ENCODE peak calls at places on chromosomes 7 and 10, in nine cellular contexts. K, M, I, Z, P, B, O, V and N are unnamed samples.
A peak's percentile ranks its signal among the peaks of the same experiment; 100 is the strongest.

GRCh38 chr7:106887376-106887775 is 22.3 kb downstream of the PIK3CG start:
- DNase-seq in K (no peak), M (no peak), I (no peak), Z (no peak), P (no peak), B (no peak), O (no peak), V (no peak), N (no peak)

GRCh38 chr7:82578430-82578829 is 134.9 kb upstream of the CACNA2D1 start:
- DNase-seq in K (no peak), M (peak; percentile 23), I (no peak), Z (no peak), P (no peak), B (no peak), O (peak; percentile 71), V (peak; percentile 24), N (no peak)

GRCh38 chr10:59907918-59908807 is 1.8 kb upstream of the CCDC6 start:
- DNase-seq in K (no peak), M (peak; percentile 80), I (peak; percentile 65), Z (no peak), P (peak; percentile 32), B (peak; percentile 60), O (peak; percentile 96), V (peak; percentile 85), N (no peak)

GRCh38 chr10:89685932-89686331 is 15.5 kb upstream of the KIF20B start:
- DNase-seq in K (no peak), M (no peak), I (no peak), Z (no peak), P (no peak), B (no peak), O (no peak), V (no peak), N (no peak)

GRCh38 chr10:19961076-19961811 is 145.0 kb downstream of the PLXDC2 start:
- DNase-seq in K (no peak), M (no peak), I (no peak), Z (no peak), P (no peak), B (no peak), O (no peak), V (no peak), N (no peak)

GRCh38 chr7:37211097-37211496 is 237.6 kb downstream of the ELMO1 start:
- DNase-seq in K (peak; percentile 78), M (no peak), I (peak; percentile 64), Z (peak; percentile 46), P (no peak), B (no peak), O (peak; percentile 16), V (peak; percentile 37), N (no peak)

GRCh38 chr10:4803822-4804221 is 22.2 kb upstream of the AKR1E2 start:
- DNase-seq in K (no peak), M (no peak), I (no peak), Z (no peak), P (no peak), B (no peak), O (no peak), V (no peak), N (no peak)

GRCh38 chr10:19908991-19909699 is 92.9 kb downstream of the PLXDC2 start:
- DNase-seq in K (no peak), M (no peak), I (no peak), Z (no peak), P (no peak), B (no peak), O (no peak), V (no peak), N (no peak)

GRCh38 chr10:2980791-2981360 is 86.5 kb upstream of the PFKP start:
- DNase-seq in K (no peak), M (peak; percentile 34), I (no peak), Z (no peak), P (no peak), B (no peak), O (peak; percentile 67), V (peak; percentile 76), N (no peak)

GRCh38 chr7:149725426-149725821 is 48.0 kb downstream of the ZNF467 start:
- DNase-seq in K (no peak), M (no peak), I (no peak), Z (no peak), P (no peak), B (peak; percentile 49), O (no peak), V (no peak), N (peak; percentile 49)

GRCh38 chr10:110504111-110504735 is 6.5 kb downstream of the DUSP5 start:
- DNase-seq in K (no peak), M (peak; percentile 38), I (no peak), Z (no peak), P (no peak), B (peak; percentile 54), O (peak; percentile 84), V (peak; percentile 91), N (no peak)

GRCh38 chr7:131602994-131603372 is 46.6 kb upstream of the PODXL start:
- DNase-seq in K (no peak), M (no peak), I (no peak), Z (no peak), P (no peak), B (no peak), O (no peak), V (no peak), N (no peak)

GRCh38 chr10:124465777-124466488 is 4.3 kb downstream of the LHPP start:
- DNase-seq in K (no peak), M (no peak), I (no peak), Z (no peak), P (no peak), B (no peak), O (no peak), V (no peak), N (no peak)

GRCh38 chr7:134330990-134331389 is 14.3 kb upstream of the SLC35B4 start:
- DNase-seq in K (no peak), M (no peak), I (no peak), Z (no peak), P (no peak), B (no peak), O (no peak), V (no peak), N (no peak)

GRCh38 chr7:108094933-108095710 is 35.0 kb downstream of the LAMB4 start:
- DNase-seq in K (no peak), M (peak; percentile 79), I (no peak), Z (no peak), P (no peak), B (no peak), O (peak; percentile 91), V (peak; percentile 91), N (no peak)

GRCh38 chr10:132646443-132647097 is 109.0 kb downstream of the INPP5A start:
- DNase-seq in K (peak; percentile 51), M (no peak), I (peak; percentile 21), Z (peak; percentile 13), P (no peak), B (peak; percentile 44), O (no peak), V (no peak), N (peak; percentile 72)

GRCh38 chr7:33804261-33804660 is 101.1 kb upstream of the BMPER start:
- DNase-seq in K (no peak), M (no peak), I (no peak), Z (no peak), P (no peak), B (no peak), O (no peak), V (no peak), N (no peak)

GRCh38 chr10:103712898-103713498 is 142.4 kb downstream of the SH3PXD2A start:
- DNase-seq in K (peak; percentile 87), M (peak; percentile 74), I (peak; percentile 75), Z (peak; percentile 77), P (peak; percentile 86), B (peak; percentile 73), O (peak; percentile 74), V (peak; percentile 75), N (peak; percentile 79)

GRCh38 chr7:156000601-156001396 is 188.5 kb upstream of the SHH start:
- DNase-seq in K (no peak), M (no peak), I (no peak), Z (no peak), P (no peak), B (no peak), O (no peak), V (no peak), N (peak; percentile 66)
- H3K4me3 ChIP-seq in K (no peak overlapping the region), M (no peak overlapping the region), I (no peak overlapping the region), Z (no peak overlapping the region), P (no peak overlapping the region), B (no peak overlapping the region), O (no peak overlapping the region), V (no peak overlapping the region), N (no peak overlapping the region)

GRCh38 chr7:142445019-142445686 is 187.3 kb upstream of the PRSS58 start:
- DNase-seq in K (no peak), M (no peak), I (no peak), Z (no peak), P (no peak), B (no peak), O (no peak), V (no peak), N (no peak)
- TF ChIP-seq CTCF in K (peak; percentile 10), M (no peak), I (no peak), Z (no peak), P (no peak), B (no peak), O (peak; percentile 29), V (peak; percentile 28), N (no peak)

GRCh38 chr7:137934941-137935848 is 66.7 kb downstream of the CREB3L2 start:
- DNase-seq in K (no peak), M (no peak), I (no peak), Z (no peak), P (no peak), B (no peak), O (no peak), V (no peak), N (no peak)
- H3K4me3 ChIP-seq in K (peak overlapping the region; percentile 28), M (no peak overlapping the region), I (no peak overlapping the region), Z (peak overlapping the region; percentile 38), P (no peak overlapping the region), B (peak overlapping the region; percentile 35), O (no peak overlapping the region), V (no peak overlapping the region), N (no peak overlapping the region)

GRCh38 chr7:30159153-30159552 is 24.4 kb downstream of the MTURN start:
- DNase-seq in K (no peak), M (no peak), I (no peak), Z (no peak), P (no peak), B (no peak), O (no peak), V (no peak), N (no peak)

GRCh38 chr7:30157217-30157616 is 22.4 kb downstream of the MTURN start:
- DNase-seq in K (no peak), M (no peak), I (no peak), Z (no peak), P (no peak), B (no peak), O (no peak), V (no peak), N (no peak)

GRCh38 chr7:30160329-30160728 is 25.5 kb downstream of the MTURN start:
- DNase-seq in K (no peak), M (no peak), I (no peak), Z (no peak), P (no peak), B (no peak), O (no peak), V (no peak), N (no peak)

GRCh38 chr7:30162133-30162532 is 27.3 kb downstream of the MTURN start:
- DNase-seq in K (no peak), M (no peak), I (no peak), Z (no peak), P (no peak), B (no peak), O (no peak), V (no peak), N (no peak)

DNA sequence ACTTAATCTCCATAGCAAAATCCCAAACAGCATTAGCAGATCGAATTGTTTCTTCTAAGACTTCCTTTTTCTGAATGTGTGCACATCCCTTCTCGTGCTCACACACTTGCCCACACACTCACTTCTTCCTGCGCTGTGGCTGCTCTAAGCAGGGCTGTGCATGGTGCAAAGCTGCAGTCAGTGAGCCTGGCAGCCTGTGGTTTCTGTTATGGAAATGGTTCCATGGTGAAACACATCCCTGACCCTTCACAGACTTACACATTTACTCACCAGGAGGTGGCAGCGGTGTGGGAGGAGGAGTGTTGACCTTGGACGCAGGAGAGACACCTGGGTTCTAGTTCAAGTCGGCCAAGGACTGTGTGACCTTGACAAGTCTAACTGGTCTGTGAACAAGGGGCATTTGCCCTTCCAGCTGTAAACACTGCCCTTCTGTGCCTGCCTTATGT is 24.9 kb downstream of the MTURN start:
- DNase-seq in K (no peak), M (peak; percentile 31), I (peak; percentile 60), Z (no peak), P (no peak), B (peak; percentile 80), O (peak; percentile 49), V (peak; percentile 45), N (peak; percentile 58)
- TF ChIP-seq CTCF in K (no peak), M (no peak), I (no peak), Z (peak; percentile 17), P (no peak), B (no peak), O (peak; percentile 18), V (peak; percentile 20), N (no peak)